ENCODE peak calls at places on chromosomes 1 and 21, in seven cellular contexts. M is aorta, G is left lung, A is body of pancreas, L is cardiac fibroblast, N is neural crest cell, P is RPMI8226. X is an unnamed sample.

GRCh38 chr1:208243522-208243850 is 698 bp downstream of the PLXNA2 start:
- DNase-seq in M (no peak), G (no peak), A (peak; percentile 27), L (no peak), N (no peak), P (peak; percentile 58), X (no peak)

GRCh38 chr1:50474859-50475809 is 51.9 kb upstream of the DMRTA2 start:
- DNase-seq in M (no peak), G (no peak), A (no peak), L (peak; percentile 7), N (no peak), P (no peak), X (no peak)

GRCh38 chr1:78340006-78340405 is 150.8 kb upstream of the PTGFR start:
- DNase-seq in M (no peak), G (no peak), A (no peak), L (peak; percentile 93), N (no peak), P (no peak), X (no peak)

GRCh38 chr21:46596201-46596600 is 8.7 kb downstream of the S100B start:
- DNase-seq in M (no peak), G (no peak), A (no peak), L (no peak), N (no peak), P (no peak), X (no peak)

GRCh38 chr1:39900662-39901485 is 843 bp downstream of the MYCL start:
- DNase-seq in M (no peak), G (no peak), A (peak; percentile 38), L (peak; percentile 43), N (peak; percentile 27), P (peak; percentile 48), X (no peak)

GRCh38 chr1:170162385-170163226 is 16.8 kb downstream of the NTMT2 start:
- DNase-seq in M (peak; percentile 64), G (peak; percentile 43), A (peak; percentile 13), L (peak; percentile 91), N (no peak), P (no peak), X (no peak)

GRCh38 chr1:228471762-228472398 is 15.3 kb upstream of the RNF187 start:
- DNase-seq in M (no peak), G (no peak), A (no peak), L (peak; percentile 74), N (no peak), P (peak; percentile 71), X (no peak)

GRCh38 chr1:147822292-147822691 is 61.9 kb upstream of the GJA5 start:
- DNase-seq in M (no peak), G (no peak), A (no peak), L (no peak), N (no peak), P (no peak), X (no peak)

GRCh38 chr1:67612690-67613322 is 72.2 kb upstream of the GADD45A start:
- DNase-seq in M (peak; percentile 60), G (no peak), A (no peak), L (no peak), N (no peak), P (no peak), X (no peak)

GRCh38 chr21:46194374-46195334 is 10.4 kb upstream of the SPATC1L start:
- DNase-seq in M (peak; percentile 38), G (no peak), A (no peak), L (no peak), N (no peak), P (no peak), X (peak; percentile 60)

GRCh38 chr1:196450143-196450911 is 157.9 kb downstream of the KCNT2 start:
- DNase-seq in M (no peak), G (no peak), A (no peak), L (no peak), N (no peak), P (no peak), X (no peak)

GRCh38 chr1:23354260-23354659 is 10.2 kb upstream of the HNRNPR start:
- DNase-seq in M (no peak), G (no peak), A (no peak), L (no peak), N (no peak), P (no peak), X (no peak)

GRCh38 chr1:228073870-228074545 is 8.5 kb upstream of the ARF1 start:
- DNase-seq in M (peak; percentile 46), G (peak; percentile 33), A (no peak), L (peak; percentile 27), N (no peak), P (peak; percentile 54), X (no peak)

GRCh38 chr1:239858058-239858457 is 233.6 kb upstream of the FMN2 start:
- DNase-seq in M (no peak), G (no peak), A (no peak), L (no peak), N (no peak), P (no peak), X (no peak)

GRCh38 chr1:56095924-56096655 is 483.3 kb downstream of the PLPP3 start:
- DNase-seq in M (peak; percentile 51), G (peak; percentile 34), A (peak; percentile 14), L (peak; percentile 85), N (no peak), P (no peak), X (no peak)

GRCh38 chr1:67053535-67053784 is 488 bp downstream of the SLC35D1 start:
- DNase-seq in M (peak; percentile 72), G (no peak), A (peak; percentile 81), L (no peak), N (peak; percentile 36), P (peak; percentile 49), X (peak; percentile 29)

GRCh38 chr1:186152227-186152944 is 222.7 kb downstream of the TPR start:
- DNase-seq in M (no peak), G (no peak), A (no peak), L (peak; percentile 80), N (no peak), P (no peak), X (no peak)

X was measured in RWPE2.